ENCODE peak calls at places on chromosomes 1 and 21, in four cellular contexts. One of them, this sample, is unnamed.
A peak's percentile ranks its signal among the peaks of the same experiment; 100 is the strongest.

GRCh38 chr1:22930235-22930912 is 42.3 kb downstream of the LACTBL1 start:
- DNase-seq in K562: peak; percentile 75
- DNase-seq in HCT116: peak; percentile 41
- DNase-seq in GM12878: no peak
- DNase-seq in this sample: peak; percentile 44

GRCh38 chr1:29758764-29759499 is 522.6 kb downstream of the PTPRU start:
- DNase-seq in K562: peak; percentile 6
- DNase-seq in HCT116: no peak
- DNase-seq in GM12878: no peak
- DNase-seq in this sample: no peak

GRCh38 chr1:15420853-15421465 is 11.3 kb downstream of the EFHD2 start:
- DNase-seq in K562: no peak
- DNase-seq in HCT116: no peak
- DNase-seq in GM12878: no peak
- DNase-seq in this sample: no peak

GRCh38 chr1:235461954-235462353 is 42.3 kb downstream of the B3GALNT2 start:
- DNase-seq in K562: no peak
- DNase-seq in HCT116: no peak
- DNase-seq in GM12878: no peak
- DNase-seq in this sample: no peak

GRCh38 chr1:30262158-30262557 is 461.2 kb downstream of the MATN1 start:
- DNase-seq in K562: no peak
- DNase-seq in HCT116: no peak
- DNase-seq in GM12878: no peak
- DNase-seq in this sample: no peak

GRCh38 chr1:111591946-111592345 is 27.6 kb upstream of the RAP1A start:
- DNase-seq in K562: no peak
- DNase-seq in HCT116: no peak
- DNase-seq in GM12878: no peak
- DNase-seq in this sample: no peak

GRCh38 chr1:2288308-2288707 is 60.2 kb downstream of the SKI start:
- DNase-seq in K562: no peak
- DNase-seq in HCT116: no peak
- DNase-seq in GM12878: no peak
- DNase-seq in this sample: no peak

GRCh38 chr1:167797005-167797404 is 75.2 kb downstream of the MPZL1 start:
- DNase-seq in K562: peak; percentile 56
- DNase-seq in HCT116: no peak
- DNase-seq in GM12878: no peak
- DNase-seq in this sample: no peak

GRCh38 chr1:27607239-27607804 is 3.4 kb upstream of the AHDC1 start:
- DNase-seq in K562: peak; percentile 89
- DNase-seq in HCT116: no peak
- DNase-seq in GM12878: no peak
- DNase-seq in this sample: peak; percentile 72

GRCh38 chr1:52976183-52977035 is 49.3 kb downstream of the SCP2 start:
- DNase-seq in K562: peak; percentile 38
- DNase-seq in HCT116: no peak
- DNase-seq in GM12878: no peak
- DNase-seq in this sample: peak; percentile 38

GRCh38 chr21:34883501-34884271 is 165.4 kb downstream of the RUNX1 start:
- DNase-seq in K562: no peak
- DNase-seq in HCT116: no peak
- DNase-seq in GM12878: no peak
- DNase-seq in this sample: no peak

GRCh38 chr21:34882719-34883131 is 166.4 kb downstream of the RUNX1 start:
- DNase-seq in K562: no peak
- DNase-seq in HCT116: no peak
- DNase-seq in GM12878: no peak
- DNase-seq in this sample: no peak

GRCh38 chr21:34885125-34885524 is 164.0 kb downstream of the RUNX1 start:
- DNase-seq in K562: peak; percentile 47
- DNase-seq in HCT116: no peak
- DNase-seq in GM12878: no peak
- DNase-seq in this sample: no peak

GRCh38 chr21:34885636-34886553 is 163.2 kb downstream of the RUNX1 start:
- DNase-seq in K562: peak; percentile 38
- DNase-seq in HCT116: no peak
- DNase-seq in GM12878: no peak
- DNase-seq in this sample: no peak

GRCh38 chr21:34884346-34884929 is 164.7 kb downstream of the RUNX1 start:
- DNase-seq in K562: no peak
- DNase-seq in HCT116: no peak
- DNase-seq in GM12878: no peak
- DNase-seq in this sample: no peak
- TF ChIP-seq EGR1 in K562: no peak
- TF ChIP-seq EGR1 in HCT116: no peak
- TF ChIP-seq EGR1 in GM12878: no peak
- TF ChIP-seq EGR1 in this sample: no peak

DNA sequence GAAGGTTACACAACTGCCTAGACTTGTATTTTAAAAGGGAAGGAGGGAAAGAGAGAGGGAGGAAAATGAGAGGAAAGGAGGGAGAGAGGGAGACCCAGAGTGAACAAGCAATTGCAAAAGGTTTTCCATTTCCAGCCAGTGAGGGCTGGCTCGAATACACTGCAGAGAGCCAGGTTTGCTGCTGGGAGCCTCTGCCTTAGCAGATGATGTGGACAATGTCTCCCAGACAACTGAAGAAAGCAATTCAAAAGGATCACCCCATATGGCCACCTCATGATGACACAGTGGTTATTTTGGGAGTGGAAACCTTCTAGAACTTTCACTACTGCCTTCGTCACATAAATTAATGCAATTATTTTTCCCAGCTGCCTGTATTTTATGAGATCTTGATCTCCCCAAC is 86.4 kb downstream of the BCAR3 start:
- DNase-seq in K562: no peak
- DNase-seq in HCT116: no peak
- DNase-seq in GM12878: no peak
- DNase-seq in this sample: no peak
- TF ChIP-seq EGR1 in K562: no peak
- TF ChIP-seq EGR1 in HCT116: no peak
- TF ChIP-seq EGR1 in GM12878: no peak
- TF ChIP-seq EGR1 in this sample: no peak

DNA sequence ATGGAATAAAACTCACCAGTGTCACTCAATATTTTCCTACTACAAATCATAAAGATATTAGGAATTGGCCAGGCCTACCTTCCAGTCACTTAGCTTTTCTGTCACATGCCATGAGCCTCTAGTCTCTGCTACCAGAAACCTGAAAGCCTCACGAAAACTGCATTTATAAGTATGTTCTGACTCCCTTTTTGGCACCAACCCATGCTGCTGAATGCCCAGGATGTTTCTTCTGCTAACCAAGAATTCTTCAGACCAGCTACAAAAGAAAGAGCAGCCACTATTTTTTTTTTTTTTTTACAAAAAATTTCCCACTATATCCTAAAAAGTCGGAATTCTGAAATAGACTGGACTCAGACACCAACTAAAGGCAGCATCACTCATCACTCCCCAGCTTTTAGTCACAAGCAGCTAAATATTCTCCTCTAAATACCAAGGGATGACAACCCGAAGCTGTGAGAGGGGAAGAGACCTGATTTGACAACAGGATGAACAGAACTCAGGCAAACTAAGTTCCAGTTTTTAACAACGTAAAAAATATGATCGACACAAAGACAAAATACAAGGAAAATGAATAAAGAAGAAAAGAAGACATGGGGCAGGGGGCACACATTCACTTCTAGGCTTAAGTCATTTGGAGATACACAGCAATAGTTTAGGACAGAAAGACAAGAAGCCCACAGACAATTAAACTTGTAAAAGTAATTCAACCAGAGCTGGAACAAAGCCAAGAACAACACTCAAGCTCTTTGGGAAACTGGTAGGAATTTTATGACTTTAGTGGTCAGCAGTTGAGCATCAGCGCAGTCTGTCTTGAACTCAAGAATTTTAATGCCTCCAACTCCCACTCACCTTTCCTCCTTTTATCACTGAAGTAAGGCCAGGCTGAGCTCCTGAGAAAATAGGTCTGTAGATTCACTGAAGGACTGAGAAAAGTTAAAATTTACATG is 1.6 kb downstream of the DCAF8 start:
- DNase-seq in K562: peak; percentile 54
- DNase-seq in HCT116: no peak
- DNase-seq in GM12878: no peak
- DNase-seq in this sample: no peak
- TF ChIP-seq EGR1 in K562: no peak
- TF ChIP-seq EGR1 in HCT116: no peak
- TF ChIP-seq EGR1 in GM12878: no peak
- TF ChIP-seq EGR1 in this sample: no peak

GRCh38 chr1:67307251-67308060 is at the start of gene IL12RB2:
- DNase-seq in K562: no peak
- DNase-seq in HCT116: no peak
- DNase-seq in GM12878: no peak
- DNase-seq in this sample: peak; percentile 61
- TF ChIP-seq EGR1 in K562: no peak
- TF ChIP-seq EGR1 in HCT116: no peak
- TF ChIP-seq EGR1 in GM12878: no peak
- TF ChIP-seq EGR1 in this sample: no peak